ENCODE peak calls at places on chromosomes 3 and 15, in four cellular contexts. One of them, this sample, is unnamed.

GRCh38 chr3:23238156-23238555 is 35.0 kb downstream of the UBE2E2 start:
- DNase-seq in GM12878: no peak
- DNase-seq in K562: no peak
- DNase-seq in HepG2: no peak
- DNase-seq in this sample: no peak

GRCh38 chr15:31227954-31228542 is 98.6 kb upstream of the KLF13 start:
- DNase-seq in GM12878: no peak
- DNase-seq in K562: no peak
- DNase-seq in HepG2: no peak
- DNase-seq in this sample: no peak

GRCh38 chr3:127801914-127802313 is 20.4 kb downstream of the MGLL start:
- DNase-seq in GM12878: no peak
- DNase-seq in K562: no peak
- DNase-seq in HepG2: no peak
- DNase-seq in this sample: no peak

GRCh38 chr15:70566989-70567388 is 196.4 kb downstream of the UACA start:
- DNase-seq in GM12878: no peak
- DNase-seq in K562: no peak
- DNase-seq in HepG2: no peak
- DNase-seq in this sample: no peak

GRCh38 chr3:59321881-59322540 is 272.2 kb upstream of the CFAP20DC start:
- DNase-seq in GM12878: no peak
- DNase-seq in K562: no peak
- DNase-seq in HepG2: no peak
- DNase-seq in this sample: no peak

GRCh38 chr3:135760581-135760980 is 204.9 kb upstream of the PPP2R3A start:
- DNase-seq in GM12878: no peak
- DNase-seq in K562: no peak
- DNase-seq in HepG2: no peak
- DNase-seq in this sample: no peak

GRCh38 chr3:144053121-144053520 is 81.5 kb downstream of the DIPK2A start:
- DNase-seq in GM12878: no peak
- DNase-seq in K562: no peak
- DNase-seq in HepG2: no peak
- DNase-seq in this sample: no peak

GRCh38 chr3:66582721-66583141 is 81.9 kb upstream of the LRIG1 start:
- DNase-seq in GM12878: peak; percentile 48
- DNase-seq in K562: no peak
- DNase-seq in HepG2: no peak
- DNase-seq in this sample: no peak

GRCh38 chr15:83322061-83322460 is 37.6 kb upstream of the BNC1 start:
- DNase-seq in GM12878: no peak
- DNase-seq in K562: no peak
- DNase-seq in HepG2: no peak
- DNase-seq in this sample: no peak

GRCh38 chr3:29649815-29650547 is 369.1 kb downstream of the RBMS3 start:
- DNase-seq in GM12878: peak; percentile 44
- DNase-seq in K562: no peak
- DNase-seq in HepG2: no peak
- DNase-seq in this sample: no peak

GRCh38 chr3:187183210-187183862 is 13.9 kb upstream of the RTP1 start:
- DNase-seq in GM12878: no peak
- DNase-seq in K562: no peak
- DNase-seq in HepG2: no peak
- DNase-seq in this sample: no peak

GRCh38 chr15:52392008-52392687 is 96.5 kb upstream of the MYO5C start:
- DNase-seq in GM12878: no peak
- DNase-seq in K562: no peak
- DNase-seq in HepG2: no peak
- DNase-seq in this sample: peak; percentile 53

GRCh38 chr3:126607214-126607908 is 47.6 kb downstream of the TXNRD3 start:
- DNase-seq in GM12878: no peak
- DNase-seq in K562: peak; percentile 6
- DNase-seq in HepG2: no peak
- DNase-seq in this sample: no peak

GRCh38 chr3:143329567-143330164 is 210.1 kb downstream of the CHST2 start:
- DNase-seq in GM12878: no peak
- DNase-seq in K562: no peak
- DNase-seq in HepG2: peak; percentile 3
- DNase-seq in this sample: no peak

GRCh38 chr3:185484296-185484695 is 14.5 kb downstream of the TMEM41A start:
- DNase-seq in GM12878: no peak
- DNase-seq in K562: no peak
- DNase-seq in HepG2: no peak
- DNase-seq in this sample: no peak

GRCh38 chr15:37362414-37362813 is 262.1 kb upstream of the MEIS2 start:
- DNase-seq in GM12878: no peak
- DNase-seq in K562: no peak
- DNase-seq in HepG2: no peak
- DNase-seq in this sample: no peak

GRCh38 chr3:81311321-81311720 is 450.1 kb downstream of the GBE1 start:
- DNase-seq in GM12878: no peak
- DNase-seq in K562: no peak
- DNase-seq in HepG2: no peak
- DNase-seq in this sample: no peak

GRCh38 chr3:16239776-16240175 is 25.0 kb downstream of the DPH3 start:
- DNase-seq in GM12878: no peak
- DNase-seq in K562: no peak
- DNase-seq in HepG2: no peak
- DNase-seq in this sample: no peak

GRCh38 chr3:57889807-57890206 is 118.4 kb upstream of the FLNB start:
- DNase-seq in GM12878: no peak
- DNase-seq in K562: no peak
- DNase-seq in HepG2: no peak
- DNase-seq in this sample: no peak

DNA sequence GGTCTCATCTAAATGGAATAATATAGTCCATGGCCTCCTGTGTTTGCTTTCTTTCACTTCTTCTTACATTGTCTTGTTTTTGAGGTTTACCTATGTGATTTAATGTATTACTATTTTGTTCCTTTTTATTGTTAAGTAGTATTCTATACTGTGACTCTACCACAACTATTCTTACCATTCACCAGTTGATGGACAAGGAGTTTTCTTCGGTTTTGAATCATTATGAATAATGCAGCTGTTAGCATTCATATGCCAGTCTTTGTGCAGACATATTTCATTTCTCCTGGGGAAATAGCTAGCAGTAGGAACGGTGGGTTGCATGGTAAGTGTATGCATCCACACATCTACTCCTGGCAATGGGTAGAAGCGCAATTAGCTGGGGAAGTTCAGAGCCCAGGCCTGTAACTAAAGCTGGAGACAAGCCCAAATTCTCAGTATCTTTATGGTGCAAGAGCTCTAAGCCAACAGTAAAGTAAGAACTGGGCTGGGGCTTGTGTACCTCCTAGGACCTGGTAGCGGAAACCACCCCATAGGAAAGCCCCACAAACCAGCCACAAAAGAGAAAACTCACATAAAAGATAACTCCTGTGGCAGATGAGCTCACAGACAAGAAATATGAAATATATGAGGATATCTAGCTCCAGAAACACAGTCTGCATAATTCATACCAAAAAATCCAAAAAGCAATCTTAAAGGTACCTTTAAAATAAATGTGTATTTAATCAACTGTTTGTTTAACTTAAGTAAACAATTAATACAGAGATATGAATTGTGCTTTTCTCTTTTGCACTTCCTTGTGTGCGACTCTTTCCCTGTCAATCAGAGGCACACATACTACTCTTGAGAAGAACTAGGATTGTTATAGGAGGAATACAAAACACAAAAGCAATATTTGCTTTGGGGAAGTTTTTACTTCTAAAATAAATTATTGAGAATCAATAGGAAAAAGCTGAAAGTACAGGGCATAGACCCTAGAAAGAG is 2.7 kb upstream of the CSTA start:
- DNase-seq in GM12878: no peak
- DNase-seq in K562: no peak
- DNase-seq in HepG2: no peak
- DNase-seq in this sample: no peak
- TF ChIP-seq ETV6 in GM12878: no peak
- TF ChIP-seq ETV6 in K562: no peak
- TF ChIP-seq ETV6 in HepG2: no peak
- TF ChIP-seq ETV6 in this sample: no peak

GRCh38 chr15:85379403-85380131 is 836 bp upstream of the AKAP13 start:
- DNase-seq in GM12878: no peak
- DNase-seq in K562: no peak
- DNase-seq in HepG2: no peak
- DNase-seq in this sample: no peak
- TF ChIP-seq CREM in GM12878: no peak
- TF ChIP-seq CREM in K562: no peak
- TF ChIP-seq CREM in HepG2: no peak
- TF ChIP-seq CREM in this sample: no peak

DNA sequence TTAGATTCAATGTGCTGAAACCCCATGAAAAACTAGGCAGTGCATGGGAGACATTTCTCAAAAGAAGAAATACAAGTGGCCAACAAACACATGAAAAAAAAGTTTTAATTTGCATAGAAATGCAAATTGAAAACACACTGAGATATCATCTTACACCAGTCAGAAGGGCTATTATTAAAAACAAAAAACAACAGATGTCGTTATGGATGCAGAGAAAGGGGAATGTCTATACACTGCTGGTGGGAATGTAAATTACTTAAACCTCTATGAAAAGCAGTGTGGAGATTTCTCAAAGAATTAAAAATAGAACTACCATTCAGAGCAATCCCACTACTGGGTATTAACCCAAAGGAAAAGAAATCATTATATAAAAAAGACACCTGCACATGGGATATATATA is 98.7 kb downstream of the CCNL1 start:
- DNase-seq in GM12878: no peak
- DNase-seq in K562: no peak
- DNase-seq in HepG2: no peak
- DNase-seq in this sample: no peak
- TF ChIP-seq ETV6 in GM12878: no peak
- TF ChIP-seq ETV6 in K562: no peak
- TF ChIP-seq ETV6 in HepG2: no peak
- TF ChIP-seq ETV6 in this sample: no peak

GRCh38 chr15:101143321-101143720 is 108.5 kb downstream of the CHSY1 start:
- DNase-seq in GM12878: no peak
- DNase-seq in K562: no peak
- DNase-seq in HepG2: no peak
- DNase-seq in this sample: no peak

GRCh38 chr15:101142711-101143110 is 109.1 kb downstream of the CHSY1 start:
- DNase-seq in GM12878: no peak
- DNase-seq in K562: no peak
- DNase-seq in HepG2: no peak
- DNase-seq in this sample: no peak

GRCh38 chr15:101139986-101140696 is 111.7 kb downstream of the CHSY1 start:
- DNase-seq in GM12878: no peak
- DNase-seq in K562: no peak
- DNase-seq in HepG2: no peak
- DNase-seq in this sample: no peak

GRCh38 chr15:101140697-101141065 is 111.2 kb downstream of the CHSY1 start:
- DNase-seq in GM12878: no peak
- DNase-seq in K562: no peak
- DNase-seq in HepG2: no peak
- DNase-seq in this sample: no peak

GRCh38 chr15:101141926-101142527 is 109.8 kb downstream of the CHSY1 start:
- DNase-seq in GM12878: no peak
- DNase-seq in K562: no peak
- DNase-seq in HepG2: no peak
- DNase-seq in this sample: no peak
- TF ChIP-seq CREM in GM12878: no peak
- TF ChIP-seq CREM in K562: no peak
- TF ChIP-seq CREM in HepG2: no peak
- TF ChIP-seq CREM in this sample: no peak

GRCh38 chr15:47753591-47753990 is 36.3 kb downstream of the SEMA6D start:
- DNase-seq in GM12878: no peak
- DNase-seq in K562: no peak
- DNase-seq in HepG2: no peak
- DNase-seq in this sample: no peak

GRCh38 chr15:47754312-47754711 is 37.0 kb downstream of the SEMA6D start:
- DNase-seq in GM12878: no peak
- DNase-seq in K562: no peak
- DNase-seq in HepG2: no peak
- DNase-seq in this sample: no peak

GRCh38 chr15:47750740-47751262 is 33.5 kb downstream of the SEMA6D start:
- DNase-seq in GM12878: no peak
- DNase-seq in K562: no peak
- DNase-seq in HepG2: no peak
- DNase-seq in this sample: no peak

GRCh38 chr15:47746516-47746915 is 29.2 kb downstream of the SEMA6D start:
- DNase-seq in GM12878: no peak
- DNase-seq in K562: no peak
- DNase-seq in HepG2: no peak
- DNase-seq in this sample: no peak

DNA sequence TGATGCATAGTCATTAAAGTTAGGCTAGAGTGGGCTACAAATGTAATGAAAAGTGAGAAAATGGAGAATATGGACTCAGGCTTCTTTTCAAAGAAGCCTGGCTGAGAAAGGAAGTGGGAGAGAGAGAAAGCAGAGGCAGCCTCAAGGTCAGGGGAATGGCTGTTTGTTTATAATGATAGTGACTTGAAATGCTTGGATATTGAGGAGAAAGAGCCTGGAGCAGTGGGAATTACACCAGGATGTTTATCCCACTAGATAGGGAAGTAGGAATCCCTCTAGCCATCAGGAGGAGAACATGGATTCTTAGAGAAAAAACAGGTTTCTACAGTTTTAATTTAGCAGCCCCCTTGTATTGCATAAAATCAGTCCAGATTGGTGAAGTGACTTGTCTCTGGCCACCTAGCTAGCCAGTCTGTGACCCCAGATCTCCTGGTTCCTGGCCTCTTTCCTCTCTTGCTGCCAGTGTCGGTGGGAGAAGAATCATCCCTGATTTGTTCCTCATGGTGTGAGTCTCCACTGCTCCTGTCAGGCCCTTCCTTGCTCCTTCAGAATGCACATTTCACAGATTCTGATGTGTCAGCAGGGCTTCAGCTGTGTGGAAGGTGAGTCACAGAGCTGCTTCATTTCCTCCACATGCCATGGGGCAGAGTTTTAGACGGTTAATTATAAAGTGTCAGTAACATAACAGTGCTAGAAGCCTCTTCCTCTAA is 32.9 kb downstream of the SEMA6D start:
- DNase-seq in GM12878: no peak
- DNase-seq in K562: no peak
- DNase-seq in HepG2: no peak
- DNase-seq in this sample: no peak
- TF ChIP-seq ETV6 in GM12878: no peak
- TF ChIP-seq ETV6 in K562: no peak
- TF ChIP-seq ETV6 in HepG2: no peak
- TF ChIP-seq ETV6 in this sample: no peak

GRCh38 chr3:933311-933710 is 159.5 kb upstream of the CNTN6 start:
- DNase-seq in GM12878: no peak
- DNase-seq in K562: no peak
- DNase-seq in HepG2: no peak
- DNase-seq in this sample: no peak
- TF ChIP-seq CREM in GM12878: no peak
- TF ChIP-seq CREM in K562: no peak
- TF ChIP-seq CREM in HepG2: no peak
- TF ChIP-seq CREM in this sample: no peak

GRCh38 chr15:50046868-50047267 is 72.2 kb downstream of the ATP8B4 start:
- DNase-seq in GM12878: no peak
- DNase-seq in K562: no peak
- DNase-seq in HepG2: no peak
- DNase-seq in this sample: no peak
- TF ChIP-seq ETV6 in GM12878: no peak
- TF ChIP-seq ETV6 in K562: no peak
- TF ChIP-seq ETV6 in HepG2: no peak
- TF ChIP-seq ETV6 in this sample: no peak